ENCODE peak calls at places on chromosomes 16 and 17, in eight cellular contexts. J is HCT116, C is Panc1, G is GM12878, I is SK-N-SH, O is HL-60, K is HepG2, M is K562. P is an unnamed sample.

GRCh38 chr16:83403751-83404150 is 404.0 kb upstream of the HSBP1 start:
- DNase-seq in J (no peak), K (no peak), M (no peak), C (no peak), O (no peak), G (no peak), I (no peak), P (no peak)

GRCh38 chr16:87627542-87628245 is 25.4 kb downstream of the JPH3 start:
- DNase-seq in C (no peak), O (no peak), K (no peak), I (no peak), J (no peak), G (no peak), M (no peak), P (no peak)

GRCh38 chr16:84608281-84608680 is 9.6 kb downstream of the COTL1 start:
- DNase-seq in M (no peak), I (no peak), J (no peak), O (no peak), G (no peak), K (no peak), C (no peak), P (no peak)

GRCh38 chr17:73492802-73493139 is 151.5 kb downstream of the SDK2 start:
- DNase-seq in I (peak), K (no peak), J (no peak), G (no peak), O (no peak), C (no peak), M (no peak), P (peak)

GRCh38 chr16:3581392-3581791 is 4.2 kb upstream of the NLRC3 start:
- DNase-seq in G (no peak), J (no peak), M (no peak), K (no peak), O (no peak), I (no peak), C (no peak), P (no peak)

GRCh38 chr16:23365602-23366240 is 63.6 kb downstream of the SCNN1B start:
- DNase-seq in O (peak), C (no peak), K (no peak), M (no peak), G (peak), I (no peak), J (no peak), P (peak)

GRCh38 chr16:10646581-10647263 is 48.0 kb downstream of the TEKT5 start:
- DNase-seq in M (no peak), G (no peak), K (peak), O (no peak), J (no peak), C (no peak), I (no peak), P (no peak)

GRCh38 chr16:80614908-80615696 is 74.3 kb downstream of the DYNLRB2 start:
- DNase-seq in J (peak), M (no peak), K (no peak), I (no peak), O (no peak), C (no peak), G (no peak), P (peak)

GRCh38 chr17:7266784-7267183 is 4.5 kb upstream of the CLDN7 start:
- DNase-seq in O (no peak), K (no peak), J (no peak), G (no peak), C (no peak), I (no peak), M (no peak), P (no peak)

GRCh38 chr17:21058098-21058893 is 15.5 kb upstream of the USP22 start:
- DNase-seq in M (no peak), K (no peak), I (no peak), J (no peak), C (no peak), G (no peak), O (no peak), P (no peak)

GRCh38 chr16:22325598-22326368 is 28.6 kb downstream of the POLR3E start:
- DNase-seq in M (no peak), J (no peak), G (no peak), C (no peak), I (no peak), K (no peak), O (no peak), P (no peak)

GRCh38 chr17:7611635-7612293 is 2.9 kb downstream of the FXR2 start:
- DNase-seq in I (no peak), G (no peak), J (no peak), M (peak), C (no peak), O (no peak), K (no peak), P (no peak)

GRCh38 chr17:51848451-51848850 is 310.1 kb downstream of the CA10 start:
- DNase-seq in C (no peak), K (no peak), O (no peak), I (no peak), J (no peak), M (no peak), G (no peak), P (no peak)

GRCh38 chr17:58325976-58326468 is 2.6 kb downstream of the TSPOAP1 start:
- DNase-seq in G (no peak), O (peak), M (peak), C (no peak), K (no peak), I (peak), J (no peak), P (no peak)

GRCh38 chr17:64180089-64180488 is 50.1 kb upstream of the ERN1 start:
- DNase-seq in O (peak), K (no peak), J (no peak), G (no peak), I (no peak), C (no peak), M (no peak), P (no peak)

GRCh38 chr17:21001813-21002221 is 41.0 kb downstream of the USP22 start:
- DNase-seq in I (no peak), C (no peak), J (no peak), O (no peak), G (no peak), K (no peak), M (no peak), P (no peak)

GRCh38 chr16:74577882-74578366 is 29.0 kb downstream of the GLG1 start:
- DNase-seq in C (no peak), M (no peak), O (no peak), J (peak), I (no peak), G (peak), K (no peak), P (no peak)

GRCh38 chr16:78220571-78220970 is 121.1 kb downstream of the WWOX start:
- DNase-seq in O (no peak), C (no peak), J (no peak), G (no peak), I (no peak), M (no peak), K (no peak), P (no peak)

GRCh38 chr17:65523411-65523810 is 38.0 kb downstream of the AXIN2 start:
- DNase-seq in C (no peak), J (no peak), I (no peak), K (no peak), G (no peak), M (no peak), O (no peak), P (no peak)

GRCh38 chr17:30555942-30556341 is 78.7 kb downstream of the GOSR1 start:
- DNase-seq in M (no peak), I (no peak), O (no peak), C (no peak), G (no peak), J (no peak), K (no peak), P (no peak)

GRCh38 chr17:48767263-48767774 is 38.8 kb upstream of the HOXB13 start:
- DNase-seq in C (no peak), J (no peak), O (no peak), G (no peak), I (no peak), K (no peak), M (no peak), P (peak)

GRCh38 chr17:4908301-4908700 is 5.4 kb upstream of the CHRNE start:
- DNase-seq in O (no peak), C (no peak), M (no peak), J (no peak), G (no peak), I (peak), K (peak), P (peak)

GRCh38 chr16:46855389-46855788 is 24.4 kb upstream of the C16orf87 start:
- DNase-seq in J (no peak), C (no peak), M (no peak), G (no peak), I (no peak), O (no peak), K (peak), P (no peak)

GRCh38 chr16:60491258-60491657 is 1545.0 kb downstream of the CDH8 start:
- DNase-seq in M (no peak), I (no peak), G (no peak), O (no peak), J (no peak), K (no peak), C (no peak), P (no peak)

GRCh38 chr17:80999224-81000088 is 7.8 kb downstream of the CHMP6 start:
- DNase-seq in O (no peak), J (no peak), G (no peak), M (no peak), K (no peak), C (no peak), I (peak), P (no peak)

GRCh38 chr17:885971-886571 is 93.5 kb downstream of the NXN start:
- DNase-seq in G (no peak), O (no peak), M (no peak), K (no peak), C (no peak), I (no peak), J (no peak), P (no peak)

GRCh38 chr16:68948230-68948910 is 105.0 kb downstream of the TANGO6 start:
- DNase-seq in C (no peak), J (no peak), O (no peak), G (no peak), M (no peak), I (no peak), K (no peak), P (no peak)

GRCh38 chr16:73354426-73354825 is 306.5 kb upstream of the ZFHX3 start:
- DNase-seq in C (no peak), J (no peak), I (no peak), O (no peak), K (no peak), M (no peak), G (no peak), P (no peak)

GRCh38 chr16:69180011-69180338 is 7.0 kb upstream of the SNTB2 start:
- DNase-seq in J (no peak), I (no peak), G (no peak), K (no peak), C (no peak), O (no peak), M (no peak), P (no peak)

GRCh38 chr17:15981208-15981607 is 18.3 kb downstream of the ZSWIM7 start:
- DNase-seq in G (peak), O (no peak), K (no peak), C (no peak), J (no peak), M (no peak), I (no peak), P (no peak)

GRCh38 chr16:51818342-51818944 is 667.4 kb upstream of the SALL1 start:
- DNase-seq in O (peak), C (peak), M (peak), J (no peak), I (peak), G (no peak), K (peak), P (peak)

GRCh38 chr17:29760279-29760721 is 137.6 kb upstream of the CORO6 start:
- DNase-seq in M (no peak), C (no peak), J (no peak), O (peak), G (peak), I (no peak), K (no peak), P (peak)

GRCh38 chr16:7200320-7200719 is 132.3 kb upstream of the RBFOX1 start:
- DNase-seq in K (no peak), M (no peak), I (no peak), G (no peak), C (no peak), J (no peak), O (no peak), P (no peak)
- TF ChIP-seq POLR2AphosphoS5 in K (no peak), M (no peak), I (no peak), G (no peak), C (no peak), J (no peak), O (no peak), P (no peak)

GRCh38 chr16:24801761-24802302 is 43.9 kb upstream of the SLC5A11 start:
- DNase-seq in J (no peak), K (no peak), O (no peak), C (no peak), G (no peak), M (no peak), I (no peak), P (no peak)

GRCh38 chr16:24805484-24805883 is 40.3 kb upstream of the SLC5A11 start:
- DNase-seq in K (no peak), O (no peak), M (no peak), G (no peak), J (no peak), I (no peak), C (no peak), P (no peak)

DNA sequence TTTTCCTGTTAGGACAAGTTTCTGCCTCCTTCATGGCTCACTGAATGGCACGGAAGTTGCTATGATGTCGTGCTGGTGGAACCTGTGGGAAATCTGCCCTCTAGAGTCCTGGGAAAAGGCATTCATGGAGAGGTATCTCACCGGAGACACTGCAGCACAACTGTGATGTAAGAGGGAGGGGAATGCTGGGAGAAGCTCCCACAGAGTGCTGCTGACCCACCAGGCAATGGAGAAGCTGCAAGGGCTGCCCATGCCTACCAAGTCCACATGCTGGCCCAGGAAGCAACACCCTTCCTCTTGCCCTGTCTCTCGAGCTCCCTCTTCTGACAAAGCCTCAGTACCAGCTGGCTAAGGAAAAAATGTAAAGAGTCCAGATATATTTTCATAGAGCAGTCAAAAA is 45.2 kb upstream of the SLC5A11 start:
- DNase-seq in K (peak), O (peak), I (no peak), C (peak), J (no peak), G (no peak), M (peak), P (peak)
- TF ChIP-seq REST in K (no peak), O (no peak), I (no peak), C (no peak), J (no peak), G (no peak), M (no peak), P (no peak)

GRCh38 chr17:50027639-50028206 is 28.2 kb upstream of the ITGA3 start:
- DNase-seq in I (peak), J (peak), M (no peak), O (no peak), C (no peak), K (no peak), G (no peak), P (peak)
- TF ChIP-seq POLR2AphosphoS5 in I (peak), J (peak), M (no peak), O (no peak), C (no peak), K (no peak), G (no peak), P (no peak)

GRCh38 chr16:1794221-1794871 is 841 bp upstream of the IGFALS start:
- DNase-seq in C (no peak), O (no peak), M (no peak), I (no peak), J (no peak), K (peak), G (no peak), P (no peak)
- TF ChIP-seq REST in C (no peak), O (no peak), M (no peak), I (no peak), J (no peak), K (no peak), G (no peak), P (no peak)

DNA sequence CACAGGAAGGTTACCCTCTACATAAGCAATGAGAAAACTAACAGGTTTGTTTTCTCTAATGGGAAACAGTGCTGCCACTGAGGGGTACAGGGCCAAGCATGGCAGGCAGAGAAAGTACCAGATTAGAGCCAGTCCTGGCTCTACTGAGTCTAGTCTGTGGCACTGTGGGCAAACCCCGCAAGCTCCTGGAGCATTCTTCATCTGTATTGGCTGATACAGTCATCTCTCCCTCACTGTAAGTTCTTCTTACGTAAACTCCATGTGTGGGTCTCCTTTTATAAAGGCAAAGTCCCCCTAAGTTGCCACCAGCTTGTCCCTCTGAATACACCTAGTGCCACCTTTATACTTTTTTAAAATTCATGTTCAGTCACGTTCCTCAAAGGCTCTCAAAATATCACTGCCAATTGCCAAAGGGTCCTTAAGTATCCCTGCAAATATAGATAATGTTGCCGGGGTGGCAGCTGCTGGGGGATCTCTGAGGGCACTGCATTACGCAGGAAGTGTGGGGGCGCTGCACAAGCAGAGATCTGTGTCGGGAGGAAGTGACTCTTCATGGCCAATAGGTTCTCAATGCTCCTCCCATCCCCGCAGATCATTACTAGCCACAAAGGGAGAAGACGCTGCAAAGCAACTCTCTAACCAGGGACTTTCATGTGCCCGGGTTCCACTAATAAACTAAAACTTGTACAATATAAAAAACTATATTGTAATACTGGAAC is 18.8 kb downstream of the XPO6 start:
- DNase-seq in C (no peak), G (no peak), M (no peak), O (peak), K (no peak), I (no peak), J (no peak), P (no peak)
- TF ChIP-seq POLR2AphosphoS5 in C (no peak), G (peak), M (no peak), O (no peak), K (no peak), I (no peak), J (no peak), P (no peak)

GRCh38 chr16:29993191-29993902 is 2.1 kb downstream of the HIRIP3 start:
- DNase-seq in J (no peak), O (no peak), G (no peak), K (no peak), I (no peak), M (no peak), C (no peak), P (no peak)

GRCh38 chr16:29990883-29991570 is 4.4 kb downstream of the HIRIP3 start:
- DNase-seq in G (no peak), J (no peak), M (no peak), C (no peak), K (no peak), I (no peak), O (no peak), P (no peak)

GRCh38 chr16:29991571-29991904 is 3.9 kb downstream of the HIRIP3 start:
- DNase-seq in I (no peak), K (no peak), C (no peak), M (no peak), J (no peak), G (no peak), O (no peak), P (no peak)

GRCh38 chr16:29993903-29994612 is 1.4 kb downstream of the HIRIP3 start:
- DNase-seq in G (no peak), C (no peak), K (no peak), J (no peak), I (no peak), O (no peak), M (no peak), P (no peak)

GRCh38 chr16:29992371-29992967 is 2.9 kb downstream of the HIRIP3 start:
- DNase-seq in G (no peak), J (no peak), C (no peak), M (peak), O (no peak), I (no peak), K (no peak), P (no peak)
- TF ChIP-seq REST in G (no peak), J (no peak), C (no peak), M (no peak), O (no peak), I (no peak), K (no peak), P (no peak)

GRCh38 chr17:34312080-34312479 is 7.2 kb upstream of the CCL8 start:
- DNase-seq in G (no peak), J (no peak), C (no peak), K (no peak), M (no peak), O (no peak), I (no peak), P (no peak)

GRCh38 chr17:34314279-34314678 is 5.0 kb upstream of the CCL8 start:
- DNase-seq in O (peak), K (no peak), I (no peak), M (no peak), C (no peak), G (no peak), J (no peak), P (no peak)

GRCh38 chr17:34311291-34311690 is 7.9 kb upstream of the CCL8 start:
- DNase-seq in C (no peak), O (no peak), I (no peak), J (no peak), M (no peak), G (no peak), K (no peak), P (no peak)

GRCh38 chr17:34308376-34308775 is 10.9 kb upstream of the CCL8 start:
- DNase-seq in O (no peak), G (no peak), J (no peak), K (no peak), I (no peak), C (no peak), M (no peak), P (no peak)

GRCh38 chr17:34313164-34313563 is 6.1 kb upstream of the CCL8 start:
- DNase-seq in J (no peak), M (no peak), K (no peak), C (no peak), I (no peak), G (no peak), O (no peak), P (no peak)
- TF ChIP-seq POLR2AphosphoS5 in J (no peak), M (no peak), K (no peak), C (no peak), I (no peak), G (no peak), O (no peak), P (no peak)

GRCh38 chr17:17435323-17435722 is 41.5 kb upstream of the MED9 start:
- DNase-seq in J (no peak), K (peak), G (no peak), C (no peak), M (no peak), I (no peak), O (no peak), P (no peak)
- TF ChIP-seq REST in J (no peak), K (no peak), G (no peak), C (no peak), M (no peak), I (no peak), O (no peak), P (no peak)

GRCh38 chr16:31452631-31453106 is 6.6 kb upstream of the ARMC5 start:
- DNase-seq in C (no peak), M (peak), I (no peak), O (no peak), K (no peak), G (no peak), J (no peak), P (peak)
- TF ChIP-seq POLR2AphosphoS5 in C (no peak), M (no peak), I (no peak), O (no peak), K (no peak), G (no peak), J (no peak), P (no peak)

GRCh38 chr16:86335266-86336172 is 174.8 kb upstream of the FOXF1 start:
- DNase-seq in C (no peak), I (no peak), J (no peak), O (no peak), K (no peak), M (no peak), G (no peak), P (no peak)
- TF ChIP-seq REST in C (no peak), I (no peak), J (no peak), O (no peak), K (no peak), M (no peak), G (no peak), P (no peak)

P was measured in GM23338.